ENCODE peak calls at places on chromosomes 2 and 18, in four cellular contexts. W is T-cell, S is NCI-H1092, X is GM23248. N is an unnamed sample.

GRCh38 chr2:105454801-105455485 is 56.1 kb upstream of the FHL2 start:
- DNase-seq in X (peak; percentile 90), S (no peak), W (no peak), N (peak; percentile 74)

GRCh38 chr18:24659837-24660720 is 199.6 kb downstream of the HRH4 start:
- DNase-seq in S (no peak), W (peak; percentile 6), X (peak; percentile 61), N (no peak)

GRCh38 chr2:175744000-175744399 is 258.1 kb downstream of the LNPK start:
- DNase-seq in W (no peak), X (no peak), S (no peak), N (no peak)

GRCh38 chr18:46677609-46678470 is 20.8 kb upstream of the LOXHD1 start:
- DNase-seq in X (peak; percentile 55), W (no peak), S (no peak), N (no peak)

GRCh38 chr2:228164718-228165117 is 16.8 kb downstream of the SPHKAP start:
- DNase-seq in S (no peak), W (no peak), X (no peak), N (no peak)

GRCh38 chr2:185658766-185659165 is 79.8 kb upstream of the FSIP2 start:
- DNase-seq in S (no peak), X (no peak), W (no peak), N (no peak)

GRCh38 chr2:97997774-97998392 is 2.1 kb upstream of the TMEM131 start:
- DNase-seq in W (no peak), X (no peak), S (peak; percentile 47), N (no peak)

GRCh38 chr2:23784971-23785370 is 142.0 kb downstream of the ATAD2B start:
- DNase-seq in W (no peak), X (no peak), S (no peak), N (no peak)

GRCh38 chr18:6145645-6146308 is 250.5 kb upstream of the TMEM200C start:
- DNase-seq in X (no peak), W (no peak), S (no peak), N (no peak)

GRCh38 chr18:79765491-79766245 is 32.1 kb upstream of the KCNG2 start:
- DNase-seq in W (no peak), S (no peak), X (peak; percentile 75), N (peak; percentile 34)

GRCh38 chr18:36309436-36310391 is 12.2 kb downstream of the FHOD3 start:
- DNase-seq in S (no peak), X (peak; percentile 98), W (no peak), N (peak; percentile 100)

GRCh38 chr18:26689226-26689913 is 141.0 kb upstream of the KCTD1 start:
- DNase-seq in X (no peak), S (no peak), W (no peak), N (no peak)

GRCh38 chr2:42101641-42102605 is 54.1 kb downstream of the PKDCC start:
- DNase-seq in W (peak; percentile 96), X (peak; percentile 82), S (no peak), N (no peak)

GRCh38 chr18:21949326-21950015 is 208.9 kb downstream of the MIB1 start:
- DNase-seq in X (no peak), W (no peak), S (no peak), N (no peak)

GRCh38 chr2:237624565-237624964 is 2.8 kb upstream of the LRRFIP1 start:
- DNase-seq in S (no peak), X (no peak), W (no peak), N (no peak)

GRCh38 chr18:57727952-57728807 is 74.9 kb downstream of the ATP8B1 start:
- DNase-seq in X (peak; percentile 27), W (no peak), S (no peak), N (no peak)

GRCh38 chr18:77099501-77100370 is 32.8 kb downstream of the MBP start:
- DNase-seq in X (no peak), W (no peak), S (no peak), N (no peak)

GRCh38 chr2:177633910-177634294 is 241.3 kb downstream of the AGPS start:
- DNase-seq in X (peak; percentile 7), S (no peak), W (no peak), N (no peak)

GRCh38 chr2:112187805-112188596 is 49.8 kb downstream of the FBLN7 start:
- DNase-seq in X (no peak), S (no peak), W (peak; percentile 55), N (no peak)

GRCh38 chr2:38907743-38908562 is 18.3 kb downstream of the ARHGEF33 start:
- DNase-seq in X (peak; percentile 21), S (no peak), W (no peak), N (no peak)

GRCh38 chr2:226868331-226868730 is 32.5 kb downstream of the RHBDD1 start:
- DNase-seq in X (no peak), S (no peak), W (no peak), N (no peak)

GRCh38 chr2:62713837-62714236 is 8.3 kb downstream of the EHBP1 start:
- DNase-seq in S (no peak), W (no peak), X (peak; percentile 36), N (no peak)

GRCh38 chr2:46489430-46489829 is 10.1 kb downstream of the TMEM247 start:
- DNase-seq in W (no peak), X (peak; percentile 34), S (no peak), N (no peak)